ENCODE peak calls at places on chromosomes 16 and 17, in seven cellular contexts. Y, O, N, H, P, K and C are unnamed samples.

GRCh38 chr17:74864866-74865395 is 5.2 kb upstream of the GRIN2C start:
- DNase-seq in K (peak; percentile 87), O (peak; percentile 81), N (peak; percentile 37), P (peak; percentile 85), H (peak; percentile 91), Y (peak; percentile 87), C (peak; percentile 90)

GRCh38 chr16:4639899-4640509 is 15.4 kb downstream of the MGRN1 start:
- DNase-seq in H (no peak), Y (no peak), N (no peak), K (no peak), O (no peak), P (no peak), C (no peak)

GRCh38 chr16:31005350-31006085 is 4.9 kb downstream of the STX1B start:
- DNase-seq in K (no peak), H (no peak), Y (no peak), O (no peak), N (no peak), P (no peak), C (no peak)

GRCh38 chr16:85400305-85401205 is 212.6 kb upstream of the GSE1 start:
- DNase-seq in H (no peak), N (no peak), O (no peak), P (no peak), Y (peak; percentile 6), K (no peak), C (no peak)

GRCh38 chr17:65099941-65100315 is 37.2 kb upstream of the RGS9 start:
- DNase-seq in O (peak; percentile 92), H (no peak), Y (no peak), K (peak; percentile 59), N (no peak), P (peak; percentile 67), C (no peak)

GRCh38 chr16:84922351-84923135 is 88.8 kb downstream of the ZDHHC7 start:
- DNase-seq in P (peak; percentile 91), Y (no peak), O (no peak), K (no peak), N (peak; percentile 17), H (no peak), C (no peak)

GRCh38 chr17:65193305-65194293 is 56.4 kb downstream of the RGS9 start:
- DNase-seq in K (no peak), H (no peak), P (no peak), Y (no peak), O (no peak), N (no peak), C (no peak)

GRCh38 chr16:30985401-30986128 is 558 bp downstream of the HSD3B7 start:
- DNase-seq in Y (peak; percentile 74), K (no peak), N (no peak), P (no peak), H (no peak), O (no peak), C (peak; percentile 67)

GRCh38 chr16:83732536-83732935 is 75.2 kb upstream of the HSBP1 start:
- DNase-seq in O (no peak), Y (no peak), H (no peak), P (no peak), K (no peak), N (no peak), C (no peak)

GRCh38 chr16:3256876-3257465 is 538 bp upstream of the MEFV start:
- DNase-seq in Y (no peak), H (no peak), P (no peak), K (no peak), O (no peak), N (no peak), C (no peak)

GRCh38 chr17:42781639-42782401 is 1.4 kb downstream of the WNK4 start:
- DNase-seq in P (no peak), H (no peak), K (no peak), O (no peak), N (no peak), Y (no peak), C (no peak)

GRCh38 chr17:46943511-46944393 is 20.8 kb downstream of the GOSR2 start:
- DNase-seq in K (no peak), H (no peak), N (no peak), Y (peak; percentile 37), P (peak; percentile 53), O (peak; percentile 14), C (peak; percentile 38)

GRCh38 chr16:78444-79145 is 570 bp downstream of the MPG start:
- DNase-seq in O (peak; percentile 28), P (peak; percentile 64), Y (no peak), N (no peak), K (peak; percentile 72), H (no peak), C (no peak)

GRCh38 chr17:46978489-46979022 is 497 bp downstream of the RPRML start:
- DNase-seq in N (no peak), K (no peak), O (peak; percentile 21), H (peak; percentile 77), P (no peak), Y (peak; percentile 35), C (peak; percentile 71)

GRCh38 chr16:89364603-89365002 is 125.8 kb downstream of the ANKRD11 start:
- DNase-seq in N (no peak), Y (no peak), H (no peak), O (no peak), K (no peak), P (no peak), C (peak; percentile 69)

GRCh38 chr16:23694707-23695373 is 16.2 kb downstream of the PLK1 start:
- DNase-seq in O (no peak), P (no peak), Y (peak; percentile 85), N (no peak), K (peak; percentile 36), H (peak; percentile 82), C (no peak)

GRCh38 chr16:86630471-86630870 is 52.1 kb downstream of the FOXL1 start:
- DNase-seq in P (no peak), Y (no peak), O (no peak), N (no peak), K (no peak), H (no peak), C (no peak)

GRCh38 chr17:39547713-39548478 is 59.8 kb downstream of the NEUROD2 start:
- DNase-seq in P (peak; percentile 84), O (peak; percentile 84), Y (peak; percentile 88), H (peak; percentile 86), N (no peak), K (peak; percentile 60), C (peak; percentile 87)